ENCODE peak calls at places on chromosomes 2 and 18, in eight cellular contexts. P is effector memory CD4-positive, alpha-beta T cell; F is AG04450; A is stomach; Y is neuronal stem cell; S is dorsolateral prefrontal cortex; E is Karpas-422; Q is breast epithelium. V is an unnamed sample.

GRCh38 chr2:108324531-108325256 is 36.0 kb downstream of the SULT1C2 start:
- DNase-seq in S (no peak), P (no peak), A (no peak), E (no peak), Y (no peak), Q (no peak), F (no peak), V (no peak)

GRCh38 chr2:168552450-168552856 is 96.4 kb downstream of the CERS6 start:
- DNase-seq in Q (no peak), A (no peak), P (no peak), E (peak; percentile 47), S (no peak), F (no peak), Y (peak; percentile 23), V (no peak)

GRCh38 chr2:88281302-88282217 is 111.4 kb downstream of the THNSL2 start:
- DNase-seq in P (no peak), E (no peak), A (no peak), F (no peak), Q (no peak), S (no peak), Y (peak; percentile 12), V (no peak)

GRCh38 chr2:112032615-112033457 is 22.2 kb upstream of the TMEM87B start:
- DNase-seq in A (peak; percentile 45), Q (no peak), P (no peak), Y (no peak), S (no peak), E (no peak), F (no peak), V (no peak)

GRCh38 chr2:120348134-120349103 is 2.5 kb downstream of the INHBB start:
- DNase-seq in E (no peak), S (no peak), Y (no peak), A (no peak), F (no peak), Q (no peak), P (no peak), V (no peak)

GRCh38 chr18:60892441-60892840 is 440.8 kb upstream of the CDH20 start:
- DNase-seq in Q (no peak), A (no peak), Y (no peak), F (no peak), S (no peak), E (no peak), P (no peak), V (no peak)

GRCh38 chr2:223914349-223914748 is 30.8 kb downstream of the WDFY1 start:
- DNase-seq in E (no peak), Q (no peak), P (no peak), Y (no peak), F (no peak), S (no peak), A (no peak), V (no peak)

GRCh38 chr2:168180483-168180882 is 66.9 kb downstream of the STK39 start:
- DNase-seq in P (no peak), F (no peak), E (no peak), S (no peak), Q (no peak), A (no peak), Y (no peak), V (no peak)

GRCh38 chr2:120314656-120315366 is 31.1 kb upstream of the INHBB start:
- DNase-seq in F (no peak), A (peak; percentile 44), Q (peak; percentile 54), S (no peak), Y (no peak), E (no peak), P (no peak), V (no peak)

GRCh38 chr2:33081691-33082090 is 134.9 kb downstream of the LTBP1 start:
- DNase-seq in Q (no peak), Y (no peak), S (no peak), A (no peak), P (no peak), F (no peak), E (no peak), V (no peak)

GRCh38 chr2:50979495-50979894 is 52.4 kb downstream of the NRXN1 start:
- DNase-seq in Y (no peak), E (no peak), S (no peak), P (no peak), Q (no peak), A (no peak), F (no peak), V (no peak)

GRCh38 chr2:70768585-70769085 is 635 bp upstream of the ADD2 start:
- DNase-seq in S (no peak), Y (no peak), Q (no peak), F (no peak), E (no peak), P (no peak), A (no peak), V (no peak)

GRCh38 chr2:88874063-88874657 is 182.7 kb downstream of the RPIA start:
- DNase-seq in Q (no peak), S (no peak), F (no peak), Y (peak; percentile 52), A (no peak), E (no peak), P (no peak), V (no peak)

GRCh38 chr2:240892361-240892760 is 3.6 kb downstream of the MAB21L4 start:
- DNase-seq in Y (no peak), A (no peak), Q (no peak), P (no peak), F (no peak), S (no peak), E (no peak), V (no peak)

GRCh38 chr2:164810843-164811242 is 30.8 kb downstream of the COBLL1 start:
- DNase-seq in P (no peak), Y (no peak), F (no peak), Q (no peak), A (no peak), E (no peak), S (no peak), V (no peak)

GRCh38 chr2:201158111-201158929 is 24.6 kb upstream of the CASP10 start:
- DNase-seq in Y (peak; percentile 55), Q (no peak), A (peak; percentile 75), P (peak; percentile 21), E (peak; percentile 91), S (peak; percentile 56), F (no peak), V (no peak)

GRCh38 chr2:224098473-224098872 is 59.4 kb upstream of the SERPINE2 start:
- DNase-seq in Q (no peak), S (no peak), P (no peak), E (no peak), A (no peak), Y (no peak), F (no peak), V (no peak)

GRCh38 chr2:2175381-2176090 is 155.5 kb downstream of the MYT1L start:
- DNase-seq in F (no peak), Q (no peak), E (no peak), S (no peak), Y (peak; percentile 9), A (no peak), P (no peak), V (no peak)
- H3K27ac ChIP-seq in F (no peak overlapping the region), Q (no peak overlapping the region), E (no peak overlapping the region), S (no peak overlapping the region), Y (no peak overlapping the region), A (no peak overlapping the region), P (no peak overlapping the region), V (no peak overlapping the region)

GRCh38 chr18:48975221-48975816 is 24.6 kb upstream of the SMAD7 start:
- DNase-seq in P (no peak), S (no peak), F (no peak), E (no peak), Q (no peak), A (no peak), Y (no peak), V (peak; percentile 90)
- H3K27ac ChIP-seq in P (no peak overlapping the region), S (no peak overlapping the region), F (no peak overlapping the region), E (no peak overlapping the region), Q (peak overlapping the region; percentile 91), A (peak overlapping the region; percentile 86), Y (no peak overlapping the region), V (peak overlapping the region; percentile 90)

GRCh38 chr18:3192286-3192685 is 27.5 kb downstream of the MYOM1 start:
- DNase-seq in Y (no peak), F (no peak), E (no peak), A (no peak), Q (no peak), P (no peak), S (no peak), V (no peak)

GRCh38 chr18:3192752-3193151 is 27.0 kb downstream of the MYOM1 start:
- DNase-seq in S (no peak), A (no peak), Q (no peak), P (no peak), E (no peak), F (no peak), Y (no peak), V (no peak)

GRCh38 chr18:3199942-3200645 is 19.7 kb downstream of the MYOM1 start:
- DNase-seq in A (no peak), E (no peak), F (no peak), Y (no peak), P (no peak), S (no peak), Q (no peak), V (no peak)

GRCh38 chr18:3193354-3193753 is 26.4 kb downstream of the MYOM1 start:
- DNase-seq in Y (no peak), P (no peak), E (no peak), Q (no peak), F (no peak), A (no peak), S (no peak), V (no peak)

DNA sequence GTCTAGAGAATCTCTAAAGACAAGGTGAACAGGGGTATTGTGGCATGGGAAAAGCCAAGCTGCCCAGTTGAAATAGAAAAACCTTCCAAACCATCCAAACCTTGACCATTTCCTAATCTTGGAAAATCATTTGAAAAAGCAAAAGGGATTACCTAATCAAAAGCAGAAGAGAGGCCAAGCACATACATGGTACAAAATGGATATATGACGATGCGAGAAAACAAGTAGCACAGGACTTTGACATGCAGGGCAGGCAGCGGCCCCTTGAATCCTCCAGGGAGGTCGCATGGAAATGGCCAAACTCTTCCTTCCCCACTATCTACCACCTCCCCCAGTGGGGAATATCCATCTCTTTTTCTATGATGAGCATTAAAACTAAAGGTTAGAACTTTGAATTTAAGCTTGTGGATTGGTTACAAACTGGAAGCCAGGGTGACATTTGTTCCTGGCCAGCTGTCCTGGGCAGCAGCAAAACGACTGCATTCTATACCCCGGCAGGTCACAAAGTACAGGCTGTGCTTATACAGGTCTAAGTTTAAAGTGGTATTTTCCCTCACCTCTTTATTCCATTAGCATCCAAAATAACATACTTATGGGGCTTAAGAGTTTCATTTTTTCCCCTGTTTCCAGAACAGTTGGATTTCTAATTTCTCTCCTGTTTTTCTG is 24.7 kb downstream of the MYOM1 start:
- DNase-seq in Y (no peak), P (no peak), Q (no peak), F (no peak), S (no peak), A (no peak), E (no peak), V (no peak)
- H3K27ac ChIP-seq in Y (no peak overlapping the region), P (no peak overlapping the region), Q (no peak overlapping the region), F (no peak overlapping the region), S (no peak overlapping the region), A (no peak overlapping the region), E (no peak overlapping the region), V (no peak overlapping the region)

DNA sequence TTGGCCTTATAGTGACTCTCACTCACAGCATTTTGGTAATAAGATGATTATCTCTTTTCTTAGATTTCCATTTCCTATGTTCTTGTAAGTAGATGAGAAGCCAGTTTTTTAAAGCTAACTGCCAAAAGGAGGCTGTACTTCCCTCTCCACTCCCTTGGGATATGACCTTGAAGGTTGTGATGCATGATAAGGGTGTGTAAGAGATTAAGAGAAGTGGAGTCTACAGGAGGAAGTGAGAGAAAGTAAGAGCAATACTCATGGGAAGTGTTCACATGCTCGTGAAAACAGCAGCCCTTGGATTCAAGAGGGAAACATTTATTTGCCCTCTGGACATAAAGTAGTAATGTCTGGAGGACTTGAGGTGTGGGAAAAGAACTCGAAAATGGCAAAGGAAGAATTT is 171.5 kb downstream of the EVA1A start:
- DNase-seq in Q (no peak), F (no peak), A (no peak), E (peak; percentile 94), S (no peak), Y (no peak), P (no peak), V (no peak)
- H3K27ac ChIP-seq in Q (no peak overlapping the region), F (no peak overlapping the region), A (no peak overlapping the region), E (no peak overlapping the region), S (no peak overlapping the region), Y (no peak overlapping the region), P (no peak overlapping the region), V (no peak overlapping the region)